ENCODE peak calls at places on chromosomes 1 and 21, in five cellular contexts. D is PC-3, S is GM23248, W is neuronal stem cell, X is fibroblast of lung. K is an unnamed sample.

GRCh38 chr1:172885976-172886375 is 164.8 kb downstream of the TNFSF18 start:
- DNase-seq in D (peak), S (peak), W (no peak), X (peak), K (no peak)

GRCh38 chr1:50415235-50416149 is 7.8 kb downstream of the DMRTA2 start:
- DNase-seq in D (no peak), S (no peak), W (no peak), X (no peak), K (no peak)

GRCh38 chr1:77803371-77803770 is 23.9 kb downstream of the MIGA1 start:
- DNase-seq in D (no peak), S (no peak), W (no peak), X (no peak), K (no peak)

GRCh38 chr1:210330279-210330866 is 1.7 kb downstream of the HHAT start:
- DNase-seq in D (no peak), S (no peak), W (no peak), X (no peak), K (no peak)

GRCh38 chr1:150579955-150580642 is 689 bp upstream of the MCL1 start:
- DNase-seq in D (no peak), S (no peak), W (no peak), X (no peak), K (no peak)

GRCh38 chr1:234598974-234599616 is 10.9 kb downstream of the IRF2BP2 start:
- DNase-seq in D (no peak), S (no peak), W (no peak), X (no peak), K (peak)

GRCh38 chr1:62237361-62237760 is 42.7 kb downstream of the L1TD1 start:
- DNase-seq in D (peak), S (peak), W (no peak), X (no peak), K (no peak)

GRCh38 chr1:204377800-204378608 is 18.3 kb upstream of the PLEKHA6 start:
- DNase-seq in D (peak), S (peak), W (no peak), X (no peak), K (peak)

GRCh38 chr21:37582613-37583012 is 216.0 kb downstream of the DYRK1A start:
- DNase-seq in D (peak), S (peak), W (no peak), X (peak), K (no peak)

GRCh38 chr1:162633327-162633762 is 1.1 kb downstream of the DDR2 start:
- DNase-seq in D (no peak), S (peak), W (no peak), X (peak), K (no peak)

GRCh38 chr1:40668769-40669525 is 3.5 kb upstream of the RIMS3 start:
- DNase-seq in D (peak), S (peak), W (peak), X (peak), K (peak)

GRCh38 chr1:177913762-177914540 is 55.9 kb downstream of the SEC16B start:
- DNase-seq in D (peak), S (peak), W (peak), X (peak), K (no peak)

GRCh38 chr1:184056921-184057496 is 5.5 kb downstream of the TSEN15 start:
- DNase-seq in D (peak), S (peak), W (no peak), X (peak), K (no peak)

GRCh38 chr1:98049370-98050115 is 128.7 kb upstream of the DPYD start:
- DNase-seq in D (no peak), S (peak), W (no peak), X (peak), K (peak)

GRCh38 chr1:30575066-30575465 is 148.3 kb downstream of the MATN1 start:
- DNase-seq in D (no peak), S (no peak), W (no peak), X (no peak), K (no peak)

GRCh38 chr1:160030657-160031367 is 978 bp downstream of the PIGM start:
- DNase-seq in D (peak), S (peak), W (no peak), X (no peak), K (peak)

GRCh38 chr1:4615501-4615900 is 38.9 kb upstream of the AJAP1 start:
- DNase-seq in D (no peak), S (no peak), W (no peak), X (no peak), K (peak)

GRCh38 chr1:203026666-203027663 is 674 bp downstream of the PPFIA4 start:
- DNase-seq in D (no peak), S (no peak), W (no peak), X (no peak), K (peak)

GRCh38 chr1:205150651-205151428 is 29.1 kb upstream of the RBBP5 start:
- DNase-seq in D (peak), S (no peak), W (no peak), X (no peak), K (no peak)

GRCh38 chr21:17780539-17780938 is 38.6 kb downstream of the C21orf91 start:
- DNase-seq in D (no peak), S (no peak), W (no peak), X (no peak), K (no peak)

GRCh38 chr1:79716481-79716880 is 710.0 kb upstream of the ADGRL4 start:
- DNase-seq in D (peak), S (peak), W (peak), X (peak), K (no peak)

GRCh38 chr1:167650266-167651160 is 20.5 kb downstream of the RCSD1 start:
- DNase-seq in D (no peak), S (no peak), W (no peak), X (no peak), K (no peak)
- H3K4me3 ChIP-seq in D (no peak), S (no peak), W (no peak), X (no peak), K (no peak)

DNA sequence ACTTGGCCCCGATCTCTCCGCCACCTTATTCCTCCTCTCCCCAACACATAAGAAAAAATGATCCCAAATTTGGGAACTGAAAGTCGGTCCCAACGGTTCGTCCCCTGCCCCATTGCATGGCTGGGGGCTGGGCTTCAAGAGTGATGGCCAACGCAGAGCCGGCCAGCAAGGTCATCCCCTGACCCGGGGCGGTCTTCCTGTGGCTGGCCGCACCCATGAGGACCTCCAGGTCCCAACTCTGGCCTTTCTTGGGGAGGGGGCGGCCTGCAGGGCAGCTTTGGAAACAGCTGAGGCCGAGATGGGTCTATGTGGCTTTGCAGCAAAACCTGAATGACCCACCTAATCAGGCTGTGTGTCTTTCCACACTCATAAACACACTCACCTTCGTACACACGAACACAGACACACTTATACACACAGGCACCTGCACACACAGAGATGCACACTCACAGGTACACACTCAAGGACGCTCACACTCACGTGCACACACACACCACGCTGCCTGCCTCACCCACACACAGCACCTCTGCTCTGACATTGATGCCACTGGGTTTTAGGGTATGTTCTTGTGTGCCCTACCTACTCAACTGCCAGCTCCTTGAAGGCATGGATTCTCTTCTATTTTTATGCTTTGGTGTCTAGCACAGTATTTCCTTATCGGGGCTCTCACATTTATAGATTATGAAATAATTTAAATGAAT is 562 bp downstream of the DYNLT5 start:
- DNase-seq in D (no peak), S (no peak), W (no peak), X (no peak), K (no peak)
- H3K9ac ChIP-seq in D (no peak), S (peak), W (no peak), X (peak), K (no peak)

DNA sequence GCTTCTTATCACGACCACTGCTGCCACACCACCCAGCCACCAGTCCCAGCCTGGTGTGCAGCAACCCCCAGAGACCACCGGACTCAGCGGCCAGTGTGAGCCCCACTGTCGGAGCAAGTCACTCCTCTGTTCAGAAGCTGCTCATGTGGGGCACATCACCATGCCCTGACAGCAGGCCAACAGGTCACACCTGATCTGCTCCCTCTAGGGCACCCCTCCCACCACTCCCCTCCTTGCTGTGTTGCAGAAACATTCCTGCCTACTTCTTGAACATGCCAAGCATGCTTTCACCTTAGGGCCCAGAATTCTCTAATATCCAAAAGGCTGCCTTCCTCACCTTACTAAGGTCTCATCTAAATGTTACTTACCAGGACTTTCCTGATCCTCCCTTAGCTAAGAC is 146.5 kb downstream of the SLC45A1 start:
- DNase-seq in D (no peak), S (no peak), W (no peak), X (no peak), K (peak)
- H3K4me3 ChIP-seq in D (no peak), S (no peak), W (no peak), X (no peak), K (no peak)

GRCh38 chr1:109954180-109954579 is 30.4 kb upstream of the AHCYL1 start:
- DNase-seq in D (no peak), S (no peak), W (no peak), X (no peak), K (no peak)

GRCh38 chr1:109960745-109961094 is 23.8 kb upstream of the AHCYL1 start:
- DNase-seq in D (no peak), S (no peak), W (no peak), X (no peak), K (no peak)

GRCh38 chr1:109963864-109964263 is 20.7 kb upstream of the AHCYL1 start:
- DNase-seq in D (peak), S (no peak), W (no peak), X (peak), K (no peak)

GRCh38 chr1:109959974-109960744 is 24.4 kb upstream of the AHCYL1 start:
- DNase-seq in D (peak), S (peak), W (peak), X (peak), K (no peak)

GRCh38 chr1:109959632-109959973 is 25.0 kb upstream of the AHCYL1 start:
- DNase-seq in D (no peak), S (no peak), W (no peak), X (no peak), K (no peak)
- H3K9ac ChIP-seq in D (no peak), S (peak), W (no peak), X (no peak), K (no peak)

GRCh38 chr1:44542415-44543063 is 131.7 kb downstream of the TMEM53 start:
- DNase-seq in D (no peak), S (no peak), W (no peak), X (no peak), K (no peak)
- H3K4me3 ChIP-seq in D (no peak), S (no peak), W (no peak), X (no peak), K (no peak)

GRCh38 chr21:39134288-39134810 is 48.9 kb downstream of the PSMG1 start:
- DNase-seq in D (no peak), S (no peak), W (no peak), X (no peak), K (no peak)
- H3K9ac ChIP-seq in D (no peak), S (no peak), W (peak), X (no peak), K (no peak)

GRCh38 chr1:110631836-110632620 is 25.9 kb upstream of the KCNA2 start:
- DNase-seq in D (no peak), S (no peak), W (no peak), X (no peak), K (no peak)
- H3K4me3 ChIP-seq in D (no peak), S (no peak), W (no peak), X (no peak), K (no peak)

DNA sequence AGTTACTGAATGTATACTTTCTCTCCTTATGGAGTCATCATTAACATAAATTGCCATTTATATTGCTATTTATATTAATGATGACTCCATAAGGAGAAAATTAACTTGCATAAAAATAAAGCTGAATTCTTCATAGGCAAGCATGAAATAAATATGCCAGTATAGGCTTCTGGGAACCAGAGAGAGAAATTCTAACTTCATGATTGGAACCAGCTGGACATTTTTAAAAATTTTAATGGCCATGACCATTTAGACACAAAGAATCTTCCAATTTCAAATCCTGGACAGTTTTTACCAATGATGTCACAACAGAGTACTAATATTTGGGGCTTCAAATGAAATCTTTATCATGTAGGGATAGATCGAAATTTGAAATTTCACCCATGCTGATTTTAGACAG is 268.7 kb downstream of the PTGER3 start:
- DNase-seq in D (no peak), S (peak), W (no peak), X (no peak), K (no peak)
- H3K9ac ChIP-seq in D (no peak), S (peak), W (no peak), X (no peak), K (no peak)

GRCh38 chr21:45336870-45337269 is 49.2 kb upstream of the POFUT2 start:
- DNase-seq in D (peak), S (no peak), W (no peak), X (no peak), K (peak)

GRCh38 chr21:45336535-45336810 is 48.8 kb upstream of the POFUT2 start:
- DNase-seq in D (no peak), S (no peak), W (no peak), X (no peak), K (peak)

GRCh38 chr21:45339430-45340405 is 52.0 kb upstream of the POFUT2 start:
- DNase-seq in D (no peak), S (no peak), W (no peak), X (no peak), K (peak)

GRCh38 chr21:45340515-45340914 is 52.8 kb upstream of the POFUT2 start:
- DNase-seq in D (no peak), S (no peak), W (no peak), X (no peak), K (peak)

GRCh38 chr21:45338326-45339017 is 50.8 kb upstream of the POFUT2 start:
- DNase-seq in D (no peak), S (no peak), W (no peak), X (no peak), K (peak)
- H3K4me3 ChIP-seq in D (no peak), S (no peak), W (no peak), X (no peak), K (no peak)

GRCh38 chr21:14591882-14592281 is 45.8 kb upstream of the SAMSN1 start:
- DNase-seq in D (peak), S (peak), W (no peak), X (peak), K (no peak)

GRCh38 chr21:14589855-14590563 is 43.9 kb upstream of the SAMSN1 start:
- DNase-seq in D (no peak), S (no peak), W (no peak), X (no peak), K (no peak)

GRCh38 chr21:14595449-14595848 is 49.3 kb upstream of the SAMSN1 start:
- DNase-seq in D (no peak), S (no peak), W (no peak), X (no peak), K (no peak)

GRCh38 chr21:14594967-14595366 is 48.9 kb upstream of the SAMSN1 start:
- DNase-seq in D (no peak), S (no peak), W (no peak), X (no peak), K (no peak)

DNA sequence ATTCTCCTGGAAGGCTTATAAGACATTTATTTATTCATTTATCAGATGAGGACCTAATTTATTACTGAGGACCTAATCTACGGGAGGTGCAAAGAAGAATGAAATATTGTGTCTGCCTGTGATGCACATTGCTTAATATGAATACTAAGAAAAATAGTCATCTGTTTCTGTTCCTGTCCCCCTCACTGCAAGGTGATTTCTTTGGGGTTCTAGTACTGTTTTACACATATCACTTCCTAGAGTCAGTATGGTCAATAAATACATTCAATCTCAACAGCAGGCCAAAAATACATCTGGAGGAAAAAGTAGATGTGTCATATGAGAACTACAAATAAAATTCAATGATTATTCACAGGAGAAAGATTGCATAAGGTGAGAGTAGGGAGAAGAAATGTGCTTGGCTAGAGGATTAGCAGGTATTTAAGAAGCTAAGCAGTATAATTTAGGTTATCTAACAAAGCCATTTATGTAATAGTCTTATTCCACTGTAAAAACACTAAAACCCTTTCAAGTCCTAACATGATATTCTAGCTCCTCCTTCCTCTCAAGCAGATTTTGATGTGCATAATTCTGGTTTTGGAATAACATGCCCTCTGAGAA is 45.3 kb upstream of the SAMSN1 start:
- DNase-seq in D (no peak), S (no peak), W (no peak), X (no peak), K (no peak)
- H3K9ac ChIP-seq in D (no peak), S (no peak), W (no peak), X (no peak), K (no peak)